ENCODE peak calls at places on chromosomes 7 and 10, in ten cellular contexts. T is testis, O is stomach, A is Panc1, K is prostate gland, W is esophagus squamous epithelium, E is GM23248, F is lower lobe of right lung, C is aorta, I is heart right ventricle. H is an unnamed sample. For H3K27me3, the result is how much of the 10 kb centered on the place peaks cover.

GRCh38 chr10:20890491-20891337 is 6.4 kb downstream of the NEBL start:
- DNase-seq in O (no peak), K (no peak), T (no peak), C (no peak), F (no peak), I (no peak), A (no peak), E (peak), W (no peak), H (peak)

GRCh38 chr10:49408437-49409306 is 12.8 kb upstream of the DRGX start:
- DNase-seq in I (no peak), T (no peak), E (no peak), K (no peak), F (no peak), C (no peak), W (no peak), A (no peak), O (no peak), H (no peak)

GRCh38 chr7:45229130-45229920 is 71.7 kb downstream of the RAMP3 start:
- DNase-seq in E (no peak), O (no peak), W (no peak), C (no peak), A (no peak), I (no peak), K (no peak), F (no peak), T (no peak), H (no peak)

GRCh38 chr10:75239391-75239790 is 3.6 kb upstream of the COMTD1 start:
- DNase-seq in K (no peak), W (no peak), E (no peak), O (no peak), A (no peak), F (no peak), T (no peak), C (no peak), I (no peak), H (no peak)

GRCh38 chr10:120833222-120833928 is 17.8 kb upstream of the WDR11 start:
- DNase-seq in C (no peak), E (peak), W (no peak), T (no peak), K (no peak), O (no peak), A (no peak), I (no peak), F (no peak), H (no peak)

GRCh38 chr7:150379590-150380379 is 655 bp downstream of the ZNF775 start:
- DNase-seq in K (no peak), O (no peak), C (no peak), T (no peak), F (no peak), W (no peak), E (peak), I (no peak), A (no peak), H (no peak)

GRCh38 chr7:32126843-32127242 is 56.6 kb upstream of the PDE1C start:
- DNase-seq in F (no peak), K (no peak), T (no peak), I (no peak), W (no peak), E (no peak), A (no peak), C (no peak), O (no peak), H (no peak)

GRCh38 chr7:75958802-75959543 is 35.4 kb downstream of the TMEM120A start:
- DNase-seq in E (no peak), T (no peak), K (no peak), W (no peak), F (no peak), C (no peak), A (no peak), O (no peak), I (no peak), H (no peak)

GRCh38 chr10:3806603-3807002 is 21.6 kb upstream of the KLF6 start:
- DNase-seq in A (peak), E (peak), K (no peak), C (no peak), O (peak), F (peak), T (no peak), W (no peak), I (no peak), H (no peak)

GRCh38 chr7:27172823-27173411 is 1.2 kb downstream of the HOXA10 start:
- DNase-seq in C (peak), W (no peak), O (peak), A (no peak), F (peak), I (no peak), T (no peak), K (peak), E (peak), H (peak)

GRCh38 chr10:106897631-106898161 is 266.8 kb downstream of the SORCS1 start:
- DNase-seq in K (no peak), I (peak), W (no peak), E (no peak), C (no peak), T (peak), O (peak), A (no peak), F (no peak), H (no peak)

GRCh38 chr10:22429146-22429545 is 83.8 kb downstream of the SPAG6 start:
- DNase-seq in A (no peak), O (no peak), F (no peak), K (no peak), C (no peak), E (no peak), T (no peak), I (no peak), W (no peak), H (no peak)

GRCh38 chr10:132506711-132507466 is 30.7 kb upstream of the INPP5A start:
- DNase-seq in W (no peak), I (no peak), O (peak), K (no peak), E (peak), A (no peak), F (peak), C (no peak), T (peak), H (no peak)

GRCh38 chr10:132533571-132534260 is 3.9 kb upstream of the INPP5A start:
- DNase-seq in T (no peak), C (peak), W (no peak), O (peak), K (no peak), F (peak), E (no peak), A (no peak), I (no peak), H (no peak)

GRCh38 chr10:62454696-62455451 is 80.7 kb downstream of the ZNF365 start:
- DNase-seq in I (peak), O (no peak), W (no peak), A (no peak), T (no peak), F (no peak), C (no peak), K (no peak), E (peak), H (no peak)

GRCh38 chr10:133117688-133118071 is 30.0 kb downstream of the ADGRA1 start:
- DNase-seq in I (peak), W (no peak), O (no peak), C (no peak), K (no peak), T (no peak), A (no peak), E (no peak), F (no peak), H (no peak)

GRCh38 chr7:125126376-125126775 is 196.8 kb upstream of the POT1 start:
- DNase-seq in W (no peak), I (no peak), K (no peak), T (no peak), F (no peak), A (no peak), C (no peak), O (no peak), E (no peak), H (no peak)

GRCh38 chr10:52782554-52782953 is 10.0 kb upstream of the MBL2 start:
- DNase-seq in E (no peak), A (no peak), W (no peak), C (no peak), F (no peak), O (no peak), K (no peak), I (no peak), T (no peak), H (no peak)

GRCh38 chr10:48608279-48608681 is 3.4 kb upstream of the ARHGAP22 start:
- DNase-seq in O (peak), T (peak), A (peak), W (no peak), K (no peak), F (no peak), C (no peak), E (peak), I (no peak), H (peak)

GRCh38 chr10:62637249-62638061 is 167.1 kb upstream of the ADO start:
- DNase-seq in A (no peak), W (no peak), K (no peak), C (no peak), E (peak), I (no peak), O (peak), T (no peak), F (no peak), H (no peak)

GRCh38 chr10:105950410-105950809 is 1214.1 kb downstream of the SORCS1 start:
- DNase-seq in F (peak), T (peak), E (peak), C (no peak), W (no peak), O (peak), A (no peak), K (peak), I (no peak), H (peak)

GRCh38 chr7:126398285-126398684 is 854.5 kb downstream of the GRM8 start:
- DNase-seq in C (no peak), T (no peak), K (no peak), W (no peak), I (no peak), F (no peak), O (no peak), A (no peak), E (no peak), H (no peak)

GRCh38 chr7:159027091-159027802 is 117.4 kb downstream of the VIPR2 start:
- DNase-seq in W (no peak), C (no peak), T (peak), K (no peak), I (no peak), O (no peak), F (no peak), E (no peak), A (no peak), H (no peak)

GRCh38 chr7:73876973-73877372 is 16.0 kb downstream of the TMEM270 start:
- DNase-seq in A (no peak), O (no peak), C (no peak), F (no peak), I (no peak), W (no peak), K (no peak), T (no peak), E (no peak), H (no peak)

GRCh38 chr7:50620418-50620817 is 55.2 kb upstream of the DDC start:
- DNase-seq in A (no peak), K (no peak), O (no peak), E (no peak), I (no peak), F (no peak), T (no peak), W (no peak), C (no peak), H (no peak)

GRCh38 chr7:155213385-155213784 is 84.3 kb upstream of the INSIG1 start:
- DNase-seq in K (no peak), E (peak), T (no peak), O (no peak), I (no peak), A (no peak), C (peak), F (no peak), W (no peak), H (no peak)

GRCh38 chr10:73730153-73730906 is 13.8 kb upstream of the SEC24C start:
- DNase-seq in I (peak), C (peak), O (peak), W (peak), A (peak), E (peak), K (peak), F (peak), T (peak), H (peak)

GRCh38 chr7:71303566-71303965 is 171.6 kb downstream of the GALNT17 start:
- DNase-seq in E (no peak), K (no peak), A (no peak), T (no peak), O (no peak), C (no peak), F (no peak), I (no peak), W (no peak), H (no peak)

GRCh38 chr7:44966731-44967538 is 11.9 kb downstream of the MYO1G start:
- DNase-seq in A (no peak), C (peak), F (no peak), I (no peak), E (no peak), K (no peak), O (no peak), T (no peak), W (no peak), H (no peak)

GRCh38 chr10:4801405-4801804 is 24.6 kb upstream of the AKR1E2 start:
- DNase-seq in K (no peak), F (no peak), T (no peak), W (no peak), C (no peak), O (no peak), A (no peak), E (no peak), I (no peak), H (no peak)

GRCh38 chr7:27200761-27201230 is 905 bp upstream of the HOXA13 start:
- DNase-seq in K (no peak), I (no peak), A (no peak), W (no peak), O (no peak), F (no peak), C (peak), E (no peak), T (no peak), H (no peak)

GRCh38 chr7:108079291-108080057 is 50.7 kb downstream of the LAMB4 start:
- DNase-seq in E (peak), C (no peak), W (no peak), F (no peak), K (no peak), T (no peak), A (no peak), O (no peak), I (no peak), H (peak)

GRCh38 chr7:73734619-73735525 is 3.7 kb downstream of the ABHD11 start:
- DNase-seq in F (peak), E (peak), A (peak), C (peak), I (peak), T (peak), O (peak), W (no peak), K (peak), H (peak)

GRCh38 chr10:79403441-79404230 is 41.8 kb downstream of the ZCCHC24 start:
- DNase-seq in W (no peak), A (no peak), T (peak), O (no peak), I (peak), E (no peak), C (peak), F (peak), K (no peak), H (no peak)

GRCh38 chr10:101146392-101147251 is 15.5 kb downstream of the TLX1 start:
- DNase-seq in F (no peak), T (no peak), E (peak), O (no peak), C (no peak), I (no peak), W (no peak), K (no peak), A (no peak), H (no peak)

GRCh38 chr7:149690688-149691446 is 82.5 kb downstream of the ZNF467 start:
- DNase-seq in W (no peak), I (peak), A (peak), E (peak), F (no peak), K (no peak), O (no peak), T (peak), C (no peak), H (peak)

GRCh38 chr7:73971701-73972341 is 56.2 kb upstream of the ELN start:
- DNase-seq in T (peak), A (no peak), C (peak), O (peak), E (no peak), W (no peak), I (no peak), K (no peak), F (peak), H (no peak)

GRCh38 chr10:101694056-101694673 is 805 bp downstream of the FBXW4 start:
- DNase-seq in F (peak), W (no peak), A (no peak), C (peak), I (peak), E (peak), O (peak), K (peak), T (peak), H (peak)

GRCh38 chr7:3027005-3027404 is 16.7 kb downstream of the CARD11 start:
- DNase-seq in C (peak), A (no peak), K (no peak), E (peak), W (no peak), T (no peak), F (no peak), I (no peak), O (no peak), H (no peak)

GRCh38 chr7:117323585-117323876 is 673 bp upstream of the WNT2 start:
- DNase-seq in T (no peak), W (no peak), A (no peak), I (no peak), C (no peak), E (no peak), F (no peak), O (no peak), K (no peak), H (no peak)

GRCh38 chr7:117323877-117324699 is 1.2 kb upstream of the WNT2 start:
- DNase-seq in F (peak), T (peak), O (no peak), E (peak), I (peak), K (no peak), A (no peak), W (no peak), C (peak), H (no peak)

GRCh38 chr7:117322741-117323584 is at the start of gene WNT2:
- DNase-seq in T (no peak), F (no peak), A (no peak), K (no peak), O (no peak), E (peak), I (no peak), C (no peak), W (no peak), H (no peak)

GRCh38 chr7:117319211-117319610 is 3.6 kb downstream of the WNT2 start:
- DNase-seq in W (no peak), O (no peak), T (no peak), C (no peak), A (no peak), E (no peak), F (no peak), I (no peak), K (no peak), H (no peak)

GRCh38 chr7:117320523-117320922 is 2.3 kb downstream of the WNT2 start:
- DNase-seq in A (no peak), T (no peak), I (no peak), F (no peak), K (no peak), O (no peak), E (no peak), W (no peak), C (no peak), H (no peak)
- H3K27me3 ChIP-seq in A (under half), T (under half), I (under half), F (under half), K (under half), O (under half), E (under half), W (half or more), C (under half), H (half or more)

DNA sequence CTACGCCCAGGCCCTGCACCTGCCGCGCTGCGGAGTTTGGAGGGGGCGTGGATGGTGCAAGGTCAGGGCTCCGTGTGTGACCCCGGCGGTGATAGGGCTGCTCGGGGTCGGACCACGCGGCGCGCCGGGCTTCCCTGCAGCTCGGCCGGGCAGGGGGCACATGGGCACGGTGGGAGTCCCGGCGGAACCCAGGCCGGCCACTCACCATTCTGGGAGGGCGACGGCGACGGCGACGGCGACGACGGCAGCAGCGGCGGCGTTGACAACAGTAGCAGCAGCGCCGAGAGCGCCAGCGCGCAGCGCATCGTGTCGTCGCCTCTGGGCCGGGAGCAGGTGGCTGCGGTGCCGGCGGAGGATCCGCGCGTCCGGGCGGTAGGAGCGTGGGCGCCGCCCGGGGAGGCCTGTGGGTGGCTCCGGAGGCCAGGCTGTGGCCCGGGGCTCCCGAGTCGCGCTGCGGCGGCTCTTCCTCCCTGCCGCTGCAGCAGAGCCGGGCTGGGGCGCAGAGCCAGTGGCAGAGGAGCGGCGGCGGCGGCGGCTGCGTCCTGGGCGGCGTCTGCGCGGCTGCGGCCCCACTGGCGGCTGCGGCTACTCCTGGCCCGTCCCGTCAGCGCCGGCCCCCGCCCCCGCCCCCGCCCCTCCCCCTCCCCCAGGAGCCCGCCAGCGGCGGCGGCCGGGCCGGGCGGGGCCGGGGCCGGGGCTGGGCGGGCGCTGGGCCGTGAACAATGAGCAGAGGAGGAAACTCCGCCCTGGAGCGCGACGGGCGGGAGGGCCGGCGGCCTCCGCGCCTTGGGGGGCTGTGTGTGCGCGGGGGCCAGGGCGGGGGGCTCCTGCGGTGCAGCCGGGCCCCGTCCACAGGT is at the start of gene PODXL:
- DNase-seq in C (peak), A (no peak), T (peak), I (peak), E (peak), F (peak), K (peak), O (peak), W (no peak), H (peak)
- H3K27ac ChIP-seq in C (no peak), A (no peak), T (peak), I (peak), E (no peak), F (peak), K (peak), O (peak), W (peak), H (peak)

GRCh38 chr7:99780588-99780987 is 3.4 kb downstream of the CYP3A4 start:
- DNase-seq in W (no peak), A (no peak), T (no peak), I (no peak), O (no peak), F (no peak), E (no peak), C (no peak), K (no peak), H (no peak)
- H3K27me3 ChIP-seq in W (under half), A (under half), T (under half), I (under half), O (under half), F (under half), E (half or more), C (under half), K (under half), H (under half)

GRCh38 chr10:124712704-124713407 is 31.3 kb downstream of the FAM53B start:
- DNase-seq in O (no peak), T (no peak), W (no peak), E (no peak), F (no peak), C (no peak), I (no peak), K (no peak), A (no peak), H (no peak)
- H3K27ac ChIP-seq in O (no peak), T (no peak), W (peak), E (no peak), F (no peak), C (no peak), I (peak), K (no peak), A (no peak), H (no peak)

H was measured in WERI-Rb-1.